ENCODE peak calls at places on chromosomes 11 and 22, in eight cellular contexts. V is CD4-positive, alpha-beta memory T cell; U is heart right ventricle; T is esophagus squamous epithelium; L is psoas muscle; G is GM23338; J is A549; K is brain microvascular endothelial cell. F is an unnamed sample.

GRCh38 chr22:36329217-36330078 is 58.3 kb downstream of the MYH9 start:
- DNase-seq in T (no peak), J (peak), V (peak), L (no peak), U (peak), K (peak), G (peak), F (no peak)

GRCh38 chr11:128890543-128891409 is at the start of gene KCNJ5:
- DNase-seq in G (peak), U (peak), L (peak), K (no peak), J (peak), T (no peak), V (no peak), F (no peak)

GRCh38 chr11:26331911-26332571 is at the start of gene ANO3:
- DNase-seq in L (peak), V (no peak), K (peak), J (peak), U (peak), T (no peak), G (peak), F (no peak)

GRCh38 chr22:46353483-46354105 is 18.1 kb downstream of the TRMU start:
- DNase-seq in L (no peak), T (no peak), U (no peak), K (no peak), J (no peak), V (no peak), G (no peak), F (no peak)

GRCh38 chr22:43643362-43643761 is 168.7 kb downstream of the EFCAB6 start:
- DNase-seq in L (no peak), T (no peak), K (no peak), V (no peak), J (no peak), U (no peak), G (no peak), F (peak)

GRCh38 chr22:32531955-32532818 is 57.6 kb downstream of the FBXO7 start:
- DNase-seq in J (no peak), G (peak), V (no peak), L (peak), T (no peak), U (peak), K (peak), F (no peak)

GRCh38 chr11:112928136-112928535 is 33.1 kb upstream of the NCAM1 start:
- DNase-seq in V (no peak), K (no peak), U (no peak), J (no peak), T (no peak), L (no peak), G (no peak), F (no peak)

GRCh38 chr22:26734339-26735018 is 77.1 kb downstream of the MIAT start:
- DNase-seq in T (no peak), L (no peak), J (no peak), G (no peak), V (no peak), U (no peak), K (no peak), F (no peak)

GRCh38 chr11:111411456-111411855 is 32.4 kb upstream of the POU2AF1 start:
- DNase-seq in L (no peak), T (no peak), J (no peak), V (no peak), U (no peak), G (no peak), K (no peak), F (no peak)

GRCh38 chr11:44622190-44622650 is 56.8 kb downstream of the CD82 start:
- DNase-seq in V (no peak), G (no peak), L (no peak), J (no peak), T (no peak), K (no peak), U (peak), F (no peak)

GRCh38 chr22:26245001-26245400 is 75.7 kb downstream of the SEZ6L start:
- DNase-seq in V (no peak), L (no peak), U (no peak), G (peak), J (no peak), T (no peak), K (no peak), F (no peak)

GRCh38 chr22:27435839-27436581 is 365.5 kb downstream of the MN1 start:
- DNase-seq in G (peak), U (peak), J (no peak), L (peak), K (peak), V (no peak), T (no peak), F (no peak)

GRCh38 chr11:7272373-7272772 is 20.7 kb downstream of the SYT9 start:
- DNase-seq in G (peak), J (no peak), K (no peak), L (no peak), U (no peak), T (no peak), V (no peak), F (no peak)

GRCh38 chr11:2582958-2583604 is 116.7 kb downstream of the KCNQ1OT1 start:
- DNase-seq in V (no peak), U (peak), T (no peak), L (peak), G (no peak), J (no peak), K (no peak), F (no peak)

GRCh38 chr11:65390099-65390941 is 3.9 kb downstream of the FRMD8 start:
- DNase-seq in V (no peak), T (no peak), J (no peak), U (no peak), K (no peak), G (no peak), L (no peak), F (no peak)

GRCh38 chr11:19953342-19953741 is 206.9 kb downstream of the DBX1 start:
- DNase-seq in V (no peak), L (no peak), U (no peak), J (peak), G (peak), K (peak), T (no peak), F (no peak)

GRCh38 chr11:19952101-19952605 is 208.1 kb downstream of the DBX1 start:
- DNase-seq in T (no peak), J (no peak), G (no peak), K (no peak), V (no peak), U (no peak), L (no peak), F (no peak)

GRCh38 chr11:19954899-19955298 is 205.4 kb downstream of the DBX1 start:
- DNase-seq in L (no peak), V (no peak), T (no peak), U (no peak), K (no peak), G (no peak), J (no peak), F (no peak)

GRCh38 chr11:19953909-19954308 is 206.4 kb downstream of the DBX1 start:
- DNase-seq in J (peak), L (no peak), U (peak), K (peak), T (no peak), V (no peak), G (peak), F (peak)

GRCh38 chr11:19951558-19952083 is 208.7 kb downstream of the DBX1 start:
- DNase-seq in J (peak), G (peak), L (no peak), K (no peak), V (peak), T (no peak), U (peak), F (no peak)
- H3K27ac ChIP-seq in J (peak), G (no peak), L (no peak), K (no peak), V (no peak), T (no peak), U (peak), F (no peak)

GRCh38 chr11:67577951-67578350 is 5.7 kb upstream of the GSTP1 start:
- DNase-seq in V (no peak), T (no peak), G (no peak), U (no peak), L (no peak), J (no peak), K (no peak), F (no peak)

GRCh38 chr11:67572305-67572704 is 11.3 kb upstream of the GSTP1 start:
- DNase-seq in V (no peak), U (no peak), K (no peak), L (no peak), G (no peak), T (no peak), J (no peak), F (no peak)

GRCh38 chr11:67571443-67571842 is 12.2 kb upstream of the GSTP1 start:
- DNase-seq in L (no peak), G (no peak), T (no peak), J (no peak), U (no peak), K (no peak), V (no peak), F (no peak)

GRCh38 chr11:67576742-67577475 is 6.7 kb upstream of the GSTP1 start:
- DNase-seq in J (no peak), U (no peak), T (no peak), G (peak), K (no peak), V (no peak), L (no peak), F (no peak)

DNA sequence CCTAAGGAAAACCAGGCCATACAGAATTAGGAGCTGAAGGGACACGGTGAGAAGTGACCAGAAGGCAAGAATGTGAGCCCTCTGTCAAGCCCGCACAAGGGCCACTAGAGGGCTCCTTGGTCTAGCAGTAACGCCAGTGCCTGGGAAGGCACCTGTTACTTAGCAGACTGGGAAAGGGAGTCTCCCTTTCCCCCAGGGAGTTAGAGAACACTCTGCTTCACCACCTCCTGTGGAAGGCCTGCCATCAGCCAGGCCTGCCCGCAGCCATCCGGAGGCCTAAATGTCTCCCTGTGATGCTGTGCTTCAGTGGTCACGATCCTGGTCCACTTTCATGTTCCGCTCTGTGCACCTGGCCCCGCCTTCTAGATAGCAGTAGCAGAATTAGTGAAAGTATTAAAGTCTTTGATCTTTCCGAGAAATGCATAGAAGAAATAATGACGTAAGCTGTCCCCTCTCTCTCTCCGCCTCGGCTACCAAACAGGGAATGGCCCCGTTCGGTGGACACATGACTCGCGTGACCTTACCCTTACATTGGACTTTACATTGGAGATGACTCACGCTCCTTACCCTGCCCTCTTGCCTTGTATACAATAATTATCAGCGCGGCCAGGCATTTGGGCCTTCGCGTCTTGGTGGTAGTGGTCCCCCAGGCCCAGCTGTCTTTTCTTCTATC is 10.7 kb upstream of the GSTP1 start:
- DNase-seq in J (no peak), K (peak), U (peak), V (no peak), L (peak), T (no peak), G (peak), F (peak)
- H3K27ac ChIP-seq in J (peak), K (no peak), U (no peak), V (no peak), L (no peak), T (no peak), G (no peak), F (no peak)

GRCh38 chr11:118607401-118608267 is at the start of gene PHLDB1:
- DNase-seq in L (peak), G (peak), J (peak), U (peak), K (peak), V (peak), T (no peak), F (peak)

GRCh38 chr11:118606157-118606843 is 1.1 kb upstream of the PHLDB1 start:
- DNase-seq in G (peak), K (no peak), U (peak), V (no peak), T (no peak), L (no peak), J (no peak), F (no peak)

GRCh38 chr11:118605116-118605867 is 2.1 kb upstream of the PHLDB1 start:
- DNase-seq in V (no peak), L (peak), T (no peak), G (peak), K (peak), J (no peak), U (peak), F (no peak)

GRCh38 chr11:118608268-118609214 is 1.1 kb downstream of the PHLDB1 start:
- DNase-seq in K (peak), T (no peak), V (peak), J (no peak), U (peak), L (peak), G (no peak), F (peak)

DNA sequence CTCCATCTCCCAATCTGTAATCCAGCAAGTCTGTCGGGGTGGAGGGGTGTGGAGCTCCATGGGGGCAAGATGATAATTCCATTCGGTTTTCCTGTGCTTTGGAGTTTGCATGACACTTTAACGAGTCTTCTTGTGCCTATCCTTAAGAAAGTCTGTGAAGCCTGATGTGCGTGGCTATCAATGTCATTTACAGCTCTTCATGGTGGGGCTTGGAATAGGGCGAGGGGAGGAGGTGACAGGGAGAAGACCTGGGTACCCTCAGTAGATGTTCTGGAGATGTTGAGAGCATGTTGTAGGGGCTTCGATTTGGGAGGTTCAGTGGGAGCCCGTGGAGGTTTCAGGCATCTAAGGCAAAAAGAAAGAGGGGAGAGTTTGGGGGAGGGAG is 579 bp upstream of the PHLDB1 start:
- DNase-seq in J (no peak), U (no peak), K (no peak), V (no peak), L (no peak), T (no peak), G (no peak), F (no peak)
- H3K27ac ChIP-seq in J (peak), U (peak), K (no peak), V (no peak), L (peak), T (peak), G (no peak), F (peak)

GRCh38 chr11:62459080-62459479 is 40.2 kb downstream of the SCGB1A1 start:
- DNase-seq in G (no peak), L (no peak), J (no peak), K (no peak), U (no peak), T (no peak), V (no peak), F (no peak)
- H3K27ac ChIP-seq in G (no peak), L (no peak), J (peak), K (no peak), U (no peak), T (no peak), V (no peak), F (no peak)